ENCODE peak calls at places on chromosomes 13 and 19, in four cellular contexts. Z, R, P and L are unnamed samples. For H3K4me1, the result is how much of the 10 kb centered on the place peaks cover.

GRCh38 chr13:51585696-51586095 is 1.4 kb downstream of the WDFY2 start:
- DNase-seq in Z (no peak), R (peak), P (no peak), L (peak)

GRCh38 chr13:105442941-105443340 is 1092.5 kb downstream of the EFNB2 start:
- DNase-seq in Z (peak), R (no peak), P (no peak), L (peak)

GRCh38 chr19:41369769-41370168 is 5.8 kb upstream of the B9D2 start:
- DNase-seq in Z (no peak), R (no peak), P (no peak), L (no peak)

GRCh38 chr13:19184176-19184575 is 2.6 kb upstream of the TUBA3C start:
- DNase-seq in Z (no peak), R (no peak), P (no peak), L (no peak)

GRCh38 chr19:41708481-41708880 is at the start of gene CEACAM5:
- DNase-seq in Z (no peak), R (no peak), P (no peak), L (no peak)

GRCh38 chr19:13764821-13765394 is 586 bp downstream of the MRI1 start:
- DNase-seq in Z (no peak), R (peak), P (no peak), L (no peak)

GRCh38 chr13:48000559-48001126 is 430 bp downstream of the SUCLA2 start:
- DNase-seq in Z (peak), R (peak), P (no peak), L (peak)

GRCh38 chr19:30135797-30136196 is 193.8 kb downstream of the URI1 start:
- DNase-seq in Z (no peak), R (no peak), P (no peak), L (no peak)

GRCh38 chr19:38062959-38063786 is 156.2 kb downstream of the SIPA1L3 start:
- DNase-seq in Z (no peak), R (no peak), P (no peak), L (peak)

DNA sequence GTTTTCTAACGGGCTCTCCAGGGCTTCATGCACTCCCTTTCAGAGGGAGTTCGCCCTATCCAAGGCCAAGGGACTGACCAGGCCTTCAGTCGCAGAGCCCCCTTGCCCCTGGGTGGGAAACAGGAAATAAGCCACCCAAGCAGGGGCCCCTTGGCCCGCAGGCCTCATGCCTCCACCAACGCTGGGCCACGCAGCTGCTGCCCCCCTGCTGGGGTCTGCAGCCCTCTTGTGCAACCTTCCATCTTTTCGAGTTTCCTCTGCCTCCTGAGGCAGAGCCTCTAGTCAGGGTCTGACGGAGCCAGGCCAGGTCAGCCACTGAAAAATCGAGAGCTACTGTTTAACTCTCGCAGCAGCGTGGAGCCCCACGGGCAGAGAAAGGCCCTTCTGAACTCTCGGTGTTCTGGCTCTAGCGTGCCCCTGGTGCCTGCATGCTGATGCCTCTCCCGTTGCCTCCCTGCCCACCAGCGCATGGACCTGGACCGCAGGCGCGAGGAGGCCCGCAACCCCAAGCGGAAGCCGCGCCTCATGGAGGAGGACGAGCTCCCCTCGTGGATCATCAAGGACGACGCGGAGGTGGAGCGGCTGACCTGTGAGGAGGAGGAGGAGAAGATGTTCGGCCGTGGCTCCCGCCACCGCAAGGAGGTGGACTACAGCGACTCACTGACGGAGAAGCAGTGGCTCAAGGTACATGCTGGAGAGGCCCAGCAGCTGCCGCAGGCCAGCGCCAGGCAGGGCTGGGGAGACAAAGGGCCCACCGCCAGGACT is 54.6 kb upstream of the LDLR start:
- DNase-seq in Z (no peak), R (no peak), P (no peak), L (no peak)
- H3K4me1 ChIP-seq in Z (under half), R (under half), P (under half), L (under half)

DNA sequence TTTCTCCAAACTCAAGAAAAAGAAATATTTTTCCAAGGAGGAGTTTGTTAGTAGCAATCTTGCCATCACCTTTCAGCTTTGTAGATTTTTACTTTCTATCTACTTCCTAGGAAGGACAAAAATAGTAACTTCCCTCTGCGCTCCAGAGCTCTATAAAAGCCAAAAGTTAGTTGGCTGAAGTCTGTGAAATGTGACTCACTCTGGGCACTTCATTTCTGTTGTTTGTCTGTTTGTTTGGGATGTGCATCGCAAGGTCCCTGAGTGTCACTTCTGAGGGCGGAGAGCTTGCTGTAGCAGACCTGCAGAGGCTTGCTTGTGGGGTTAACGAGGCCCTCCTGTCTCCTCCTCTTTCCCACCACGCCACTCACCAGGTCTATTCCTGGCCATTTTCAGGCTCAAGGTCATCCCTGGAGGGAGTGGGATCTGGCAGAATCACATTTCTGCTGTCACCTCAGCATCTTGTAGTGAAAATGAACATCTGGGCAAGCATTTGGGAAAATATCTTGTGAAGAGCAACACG is 307.6 kb downstream of the GPC6 start:
- DNase-seq in Z (no peak), R (no peak), P (no peak), L (no peak)
- TF ChIP-seq RCOR1 in Z (no peak), R (no peak), P (no peak), L (no peak)

GRCh38 chr19:35994868-35995654 is at the start of gene SDHAF1:
- DNase-seq in Z (peak), R (peak), P (peak), L (peak)
- TF ChIP-seq POLR2A in Z (peak), R (peak), P (peak), L (no peak)

GRCh38 chr19:49339364-49340068 is 4.3 kb downstream of the CD37 start:
- DNase-seq in Z (no peak), R (peak), P (no peak), L (peak)
- H3K4me1 ChIP-seq in Z (under half), R (half or more), P (under half), L (under half)

GRCh38 chr13:37651891-37652290 is 53.3 kb upstream of the POSTN start:
- DNase-seq in Z (no peak), R (no peak), P (no peak), L (no peak)

GRCh38 chr13:37656247-37656940 is 57.8 kb upstream of the POSTN start:
- DNase-seq in Z (peak), R (no peak), P (no peak), L (peak)

GRCh38 chr13:37652596-37652995 is 54.0 kb upstream of the POSTN start:
- DNase-seq in Z (no peak), R (no peak), P (no peak), L (peak)

GRCh38 chr13:37662624-37663023 is 64.1 kb upstream of the POSTN start:
- DNase-seq in Z (no peak), R (no peak), P (no peak), L (no peak)

GRCh38 chr13:37657134-37657533 is 58.6 kb upstream of the POSTN start:
- DNase-seq in Z (peak), R (no peak), P (no peak), L (peak)
- TF ChIP-seq RCOR1 in Z (no peak), R (no peak), P (no peak), L (no peak)

DNA sequence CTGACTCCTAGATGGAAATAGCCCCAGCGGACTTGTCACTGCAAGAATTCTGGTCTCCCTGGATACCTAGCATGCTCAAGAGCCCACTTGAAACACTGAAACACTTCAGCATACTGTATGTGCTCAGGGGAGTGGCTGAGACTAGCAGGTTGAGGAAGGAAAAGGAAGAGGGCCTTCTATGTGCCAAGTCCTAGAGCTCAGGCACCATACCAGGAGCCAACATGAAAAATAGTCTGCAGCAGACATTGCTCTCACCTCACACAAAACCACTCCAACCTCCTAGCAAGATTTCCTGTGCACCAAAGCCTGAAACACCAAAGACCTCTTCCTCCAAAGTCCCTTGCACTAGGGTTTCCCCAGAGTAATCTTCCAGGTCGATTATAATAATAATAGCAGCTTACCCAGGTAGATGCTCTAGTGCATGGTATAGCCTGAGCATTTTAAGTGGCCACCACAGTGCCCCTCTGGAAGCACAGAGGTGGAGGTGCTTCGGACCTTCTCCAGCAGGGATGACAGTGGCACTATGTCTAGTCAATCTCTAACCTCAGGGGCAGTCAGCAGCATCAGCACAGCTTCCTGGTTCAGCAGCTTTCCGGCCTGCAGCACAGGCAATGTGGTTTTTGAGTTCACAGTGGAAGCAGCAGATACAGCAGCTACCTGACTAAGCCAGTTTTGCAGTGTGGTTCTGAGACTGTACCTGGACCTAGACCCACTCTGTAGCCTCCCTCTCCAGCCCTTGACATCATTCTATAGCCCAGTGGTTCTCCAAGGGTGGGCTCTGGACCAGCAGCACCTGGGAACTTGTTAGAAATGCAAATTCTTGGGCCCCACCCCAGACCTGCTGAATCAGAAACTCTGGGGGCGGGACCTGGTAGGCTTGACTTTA is 45.6 kb upstream of the UBE2L5 start:
- DNase-seq in Z (no peak), R (no peak), P (peak), L (no peak)
- TF ChIP-seq POLR2A in Z (no peak), R (no peak), P (peak), L (no peak)

GRCh38 chr19:39946532-39946931 is 12.1 kb upstream of the FCGBP start:
- DNase-seq in Z (no peak), R (no peak), P (no peak), L (no peak)
- H3K4me1 ChIP-seq in Z (half or more), R (under half), P (under half), L (under half)

GRCh38 chr19:57830071-57830602 is at the start of gene ZNF587B:
- DNase-seq in Z (peak), R (peak), P (no peak), L (peak)
- TF ChIP-seq RCOR1 in Z (no peak), R (no peak), P (no peak), L (no peak)